ENCODE peak calls at places on chromosomes 12 and 14, in six cellular contexts. One of them, this sample, is unnamed.

GRCh38 chr14:69087061-69087461 is 65.9 kb downstream of the DCAF5 start:
- DNase-seq in type B pancreatic cell: no peak
- DNase-seq in B cell: no peak
- DNase-seq in posterior vena cava: no peak
- DNase-seq in posterior cingulate gyrus: no peak
- DNase-seq in cardiac muscle cell: no peak
- DNase-seq in this sample: no peak

GRCh38 chr12:123457980-123458779 is at the start of gene SNRNP35:
- DNase-seq in type B pancreatic cell: peak
- DNase-seq in B cell: peak
- DNase-seq in posterior vena cava: peak
- DNase-seq in posterior cingulate gyrus: peak
- DNase-seq in cardiac muscle cell: peak
- DNase-seq in this sample: peak

GRCh38 chr12:103244596-103244995 is 251.2 kb downstream of the C12orf42 start:
- DNase-seq in type B pancreatic cell: no peak
- DNase-seq in B cell: no peak
- DNase-seq in posterior vena cava: no peak
- DNase-seq in posterior cingulate gyrus: no peak
- DNase-seq in cardiac muscle cell: no peak
- DNase-seq in this sample: no peak

GRCh38 chr12:13628067-13628466 is 353.3 kb downstream of the GRIN2B start:
- DNase-seq in type B pancreatic cell: no peak
- DNase-seq in B cell: no peak
- DNase-seq in posterior vena cava: no peak
- DNase-seq in posterior cingulate gyrus: no peak
- DNase-seq in cardiac muscle cell: no peak
- DNase-seq in this sample: no peak

GRCh38 chr14:99534333-99534732 is 53.1 kb downstream of the CCNK start:
- DNase-seq in type B pancreatic cell: no peak
- DNase-seq in B cell: no peak
- DNase-seq in posterior vena cava: no peak
- DNase-seq in posterior cingulate gyrus: no peak
- DNase-seq in cardiac muscle cell: no peak
- DNase-seq in this sample: no peak

GRCh38 chr12:40287369-40287975 is 62.7 kb downstream of the LRRK2 start:
- DNase-seq in type B pancreatic cell: no peak
- DNase-seq in B cell: no peak
- DNase-seq in posterior vena cava: no peak
- DNase-seq in posterior cingulate gyrus: no peak
- DNase-seq in cardiac muscle cell: no peak
- DNase-seq in this sample: no peak

GRCh38 chr12:58489394-58489793 is 430.9 kb downstream of the LRIG3 start:
- DNase-seq in type B pancreatic cell: no peak
- DNase-seq in B cell: no peak
- DNase-seq in posterior vena cava: no peak
- DNase-seq in posterior cingulate gyrus: no peak
- DNase-seq in cardiac muscle cell: no peak
- DNase-seq in this sample: no peak

GRCh38 chr12:79857675-79858074 is 77.2 kb downstream of the PPP1R12A start:
- DNase-seq in type B pancreatic cell: no peak
- DNase-seq in B cell: no peak
- DNase-seq in posterior vena cava: no peak
- DNase-seq in posterior cingulate gyrus: no peak
- DNase-seq in cardiac muscle cell: no peak
- DNase-seq in this sample: no peak

GRCh38 chr14:72856530-72857264 is 37.2 kb downstream of the DPF3 start:
- DNase-seq in type B pancreatic cell: no peak
- DNase-seq in B cell: no peak
- DNase-seq in posterior vena cava: peak
- DNase-seq in posterior cingulate gyrus: no peak
- DNase-seq in cardiac muscle cell: peak
- DNase-seq in this sample: no peak

GRCh38 chr12:100666588-100666987 is 93.1 kb downstream of the GAS2L3 start:
- DNase-seq in type B pancreatic cell: no peak
- DNase-seq in B cell: no peak
- DNase-seq in posterior vena cava: no peak
- DNase-seq in posterior cingulate gyrus: no peak
- DNase-seq in cardiac muscle cell: no peak
- DNase-seq in this sample: no peak

GRCh38 chr12:116591608-116592115 is 32.5 kb downstream of the MAP1LC3B2 start:
- DNase-seq in type B pancreatic cell: no peak
- DNase-seq in B cell: no peak
- DNase-seq in posterior vena cava: no peak
- DNase-seq in posterior cingulate gyrus: no peak
- DNase-seq in cardiac muscle cell: no peak
- DNase-seq in this sample: no peak

GRCh38 chr14:75501080-75501479 is 21.2 kb upstream of the BATF start:
- DNase-seq in type B pancreatic cell: no peak
- DNase-seq in B cell: no peak
- DNase-seq in posterior vena cava: no peak
- DNase-seq in posterior cingulate gyrus: no peak
- DNase-seq in cardiac muscle cell: no peak
- DNase-seq in this sample: no peak

GRCh38 chr14:32121948-32122347 is 44.8 kb downstream of the ARHGAP5 start:
- DNase-seq in type B pancreatic cell: no peak
- DNase-seq in B cell: no peak
- DNase-seq in posterior vena cava: no peak
- DNase-seq in posterior cingulate gyrus: no peak
- DNase-seq in cardiac muscle cell: no peak
- DNase-seq in this sample: no peak

GRCh38 chr12:63958876-63959275 is 114.4 kb downstream of the SRGAP1 start:
- DNase-seq in type B pancreatic cell: no peak
- DNase-seq in B cell: no peak
- DNase-seq in posterior vena cava: no peak
- DNase-seq in posterior cingulate gyrus: no peak
- DNase-seq in cardiac muscle cell: no peak
- DNase-seq in this sample: no peak

GRCh38 chr14:81164167-81164774 is 56.5 kb downstream of the GTF2A1 start:
- DNase-seq in type B pancreatic cell: no peak
- DNase-seq in B cell: no peak
- DNase-seq in posterior vena cava: no peak
- DNase-seq in posterior cingulate gyrus: no peak
- DNase-seq in cardiac muscle cell: peak
- DNase-seq in this sample: no peak

GRCh38 chr14:87108726-87109125 is 884.3 kb downstream of the GALC start:
- DNase-seq in type B pancreatic cell: no peak
- DNase-seq in B cell: no peak
- DNase-seq in posterior vena cava: no peak
- DNase-seq in posterior cingulate gyrus: no peak
- DNase-seq in cardiac muscle cell: no peak
- DNase-seq in this sample: no peak

GRCh38 chr12:52010692-52011601 is 4.2 kb downstream of the TAMALIN start:
- DNase-seq in type B pancreatic cell: no peak
- DNase-seq in B cell: no peak
- DNase-seq in posterior vena cava: no peak
- DNase-seq in posterior cingulate gyrus: no peak
- DNase-seq in cardiac muscle cell: no peak
- DNase-seq in this sample: no peak

GRCh38 chr14:84442481-84442880 is 1087.5 kb upstream of the FLRT2 start:
- DNase-seq in type B pancreatic cell: no peak
- DNase-seq in B cell: no peak
- DNase-seq in posterior vena cava: no peak
- DNase-seq in posterior cingulate gyrus: no peak
- DNase-seq in cardiac muscle cell: peak
- DNase-seq in this sample: no peak

GRCh38 chr14:96098999-96099335 is 59.8 kb downstream of the C14orf132 start:
- DNase-seq in type B pancreatic cell: no peak
- DNase-seq in B cell: no peak
- DNase-seq in posterior vena cava: no peak
- DNase-seq in posterior cingulate gyrus: no peak
- DNase-seq in cardiac muscle cell: no peak
- DNase-seq in this sample: no peak

GRCh38 chr12:120190386-120190785 is 4.1 kb downstream of the GCN1 start:
- DNase-seq in type B pancreatic cell: no peak
- DNase-seq in B cell: no peak
- DNase-seq in posterior vena cava: no peak
- DNase-seq in posterior cingulate gyrus: no peak
- DNase-seq in cardiac muscle cell: no peak
- DNase-seq in this sample: no peak

GRCh38 chr12:50351120-50352043 is 45.0 kb downstream of the FAM186A start:
- DNase-seq in type B pancreatic cell: no peak
- DNase-seq in B cell: no peak
- DNase-seq in posterior vena cava: no peak
- DNase-seq in posterior cingulate gyrus: no peak
- DNase-seq in cardiac muscle cell: no peak
- DNase-seq in this sample: no peak

GRCh38 chr14:71704210-71704609 is 228.0 kb upstream of the RGS6 start:
- DNase-seq in type B pancreatic cell: no peak
- DNase-seq in B cell: no peak
- DNase-seq in posterior vena cava: no peak
- DNase-seq in posterior cingulate gyrus: no peak
- DNase-seq in cardiac muscle cell: no peak
- DNase-seq in this sample: no peak

GRCh38 chr12:21371050-21371449 is 1.7 kb upstream of the IAPP start:
- DNase-seq in type B pancreatic cell: no peak
- DNase-seq in B cell: no peak
- DNase-seq in posterior vena cava: no peak
- DNase-seq in posterior cingulate gyrus: no peak
- DNase-seq in cardiac muscle cell: no peak
- DNase-seq in this sample: no peak

GRCh38 chr14:92425101-92425500 is 88.5 kb upstream of the RIN3 start:
- DNase-seq in type B pancreatic cell: no peak
- DNase-seq in B cell: no peak
- DNase-seq in posterior vena cava: no peak
- DNase-seq in posterior cingulate gyrus: no peak
- DNase-seq in cardiac muscle cell: no peak
- DNase-seq in this sample: no peak

GRCh38 chr12:108772247-108772646 is 40.9 kb upstream of the CORO1C start:
- DNase-seq in type B pancreatic cell: no peak
- DNase-seq in B cell: no peak
- DNase-seq in posterior vena cava: no peak
- DNase-seq in posterior cingulate gyrus: no peak
- DNase-seq in cardiac muscle cell: no peak
- DNase-seq in this sample: no peak

GRCh38 chr12:70788774-70789173 is 131.8 kb downstream of the PTPRR start:
- DNase-seq in type B pancreatic cell: no peak
- DNase-seq in B cell: no peak
- DNase-seq in posterior vena cava: no peak
- DNase-seq in posterior cingulate gyrus: no peak
- DNase-seq in cardiac muscle cell: no peak
- DNase-seq in this sample: no peak

GRCh38 chr12:65195387-65196055 is 26.1 kb downstream of the LEMD3 start:
- DNase-seq in type B pancreatic cell: no peak
- DNase-seq in B cell: no peak
- DNase-seq in posterior vena cava: no peak
- DNase-seq in posterior cingulate gyrus: no peak
- DNase-seq in cardiac muscle cell: no peak
- DNase-seq in this sample: no peak

GRCh38 chr12:49537709-49538601 is 875 bp upstream of the KCNH3 start:
- DNase-seq in type B pancreatic cell: no peak
- DNase-seq in B cell: no peak
- DNase-seq in posterior vena cava: peak
- DNase-seq in posterior cingulate gyrus: peak
- DNase-seq in cardiac muscle cell: peak
- DNase-seq in this sample: no peak

GRCh38 chr14:50792058-50792477 is 38.9 kb downstream of the NIN start:
- DNase-seq in type B pancreatic cell: no peak
- DNase-seq in B cell: peak
- DNase-seq in posterior vena cava: no peak
- DNase-seq in posterior cingulate gyrus: no peak
- DNase-seq in cardiac muscle cell: no peak
- DNase-seq in this sample: no peak

GRCh38 chr12:21962236-21962635 is 21.0 kb upstream of the ABCC9 start:
- DNase-seq in type B pancreatic cell: no peak
- DNase-seq in B cell: no peak
- DNase-seq in posterior vena cava: no peak
- DNase-seq in posterior cingulate gyrus: no peak
- DNase-seq in cardiac muscle cell: no peak
- DNase-seq in this sample: no peak

GRCh38 chr12:19910681-19911080 is 457.7 kb upstream of the PDE3A start:
- DNase-seq in type B pancreatic cell: no peak
- DNase-seq in B cell: no peak
- DNase-seq in posterior vena cava: no peak
- DNase-seq in posterior cingulate gyrus: no peak
- DNase-seq in cardiac muscle cell: no peak
- DNase-seq in this sample: no peak

GRCh38 chr12:19971396-19971802 is 396.9 kb upstream of the PDE3A start:
- DNase-seq in type B pancreatic cell: peak
- DNase-seq in B cell: no peak
- DNase-seq in posterior vena cava: no peak
- DNase-seq in posterior cingulate gyrus: no peak
- DNase-seq in cardiac muscle cell: peak
- DNase-seq in this sample: peak

GRCh38 chr14:101535232-101535631 is 26.1 kb upstream of the DIO3 start:
- DNase-seq in type B pancreatic cell: no peak
- DNase-seq in B cell: no peak
- DNase-seq in posterior vena cava: no peak
- DNase-seq in posterior cingulate gyrus: no peak
- DNase-seq in cardiac muscle cell: no peak
- DNase-seq in this sample: no peak

GRCh38 chr12:82866946-82867345 is 180.2 kb downstream of the TMTC2 start:
- DNase-seq in type B pancreatic cell: no peak
- DNase-seq in B cell: no peak
- DNase-seq in posterior vena cava: no peak
- DNase-seq in posterior cingulate gyrus: no peak
- DNase-seq in cardiac muscle cell: no peak
- DNase-seq in this sample: no peak

GRCh38 chr14:46686652-46687051 is 35.1 kb upstream of the RPL10L start:
- DNase-seq in type B pancreatic cell: no peak
- DNase-seq in B cell: no peak
- DNase-seq in posterior vena cava: no peak
- DNase-seq in posterior cingulate gyrus: no peak
- DNase-seq in cardiac muscle cell: no peak
- DNase-seq in this sample: no peak

This sample was measured in kidney.